ENCODE peak calls at places on chromosomes 6 and 20, in nine cellular contexts. Z is HCT116, S is H54, C is IMR-90, D is heart left ventricle, P is stomach, N is A549, I is body of pancreas, J is spleen. F is an unnamed sample.

GRCh38 chr20:38730989-38731737 is 6.9 kb downstream of the SLC32A1 start:
- DNase-seq in D (peak), P (peak), Z (peak), S (peak), I (peak), N (peak), C (peak), J (peak), F (peak)

GRCh38 chr6:47308674-47309325 is 905 bp downstream of the TNFRSF21 start:
- DNase-seq in Z (no peak), D (peak), I (peak), J (peak), N (peak), C (peak), S (peak), P (peak), F (peak)

GRCh38 chr20:16758459-16759160 is 10.5 kb downstream of the OTOR start:
- DNase-seq in J (no peak), P (no peak), I (no peak), S (no peak), C (no peak), N (no peak), D (no peak), Z (no peak), F (no peak)

GRCh38 chr20:35661013-35661412 is 3.7 kb downstream of the CPNE1 start:
- DNase-seq in Z (peak), P (no peak), S (no peak), D (no peak), C (no peak), J (no peak), I (no peak), N (no peak), F (no peak)

GRCh38 chr20:13813910-13814309 is 29.1 kb downstream of the NDUFAF5 start:
- DNase-seq in P (no peak), S (no peak), Z (no peak), J (no peak), D (no peak), I (no peak), N (no peak), C (no peak), F (no peak)

GRCh38 chr6:209432-210103 is 82.7 kb upstream of the DUSP22 start:
- DNase-seq in P (no peak), Z (no peak), C (no peak), N (no peak), D (no peak), J (no peak), I (no peak), S (no peak), F (no peak)

GRCh38 chr6:17583811-17584210 is 16.3 kb upstream of the FAM8A1 start:
- DNase-seq in P (no peak), Z (no peak), C (peak), I (peak), J (no peak), D (no peak), S (no peak), N (no peak), F (no peak)

GRCh38 chr20:11646359-11646758 is 271.3 kb upstream of the BTBD3 start:
- DNase-seq in N (peak), I (no peak), Z (no peak), S (no peak), C (no peak), P (no peak), D (no peak), J (no peak), F (no peak)

GRCh38 chr6:20665290-20665689 is 131.0 kb downstream of the CDKAL1 start:
- DNase-seq in D (no peak), J (no peak), N (no peak), I (no peak), C (no peak), Z (no peak), S (no peak), P (no peak), F (no peak)

GRCh38 chr20:64158346-64159285 is 5.6 kb upstream of the MYT1 start:
- DNase-seq in C (no peak), D (no peak), Z (no peak), N (no peak), I (no peak), S (no peak), J (no peak), P (no peak), F (no peak)

GRCh38 chr20:59087829-59088433 is 45.3 kb upstream of the PRELID3B start:
- DNase-seq in P (peak), N (peak), C (peak), Z (peak), D (peak), S (peak), I (peak), J (peak), F (peak)

DNA sequence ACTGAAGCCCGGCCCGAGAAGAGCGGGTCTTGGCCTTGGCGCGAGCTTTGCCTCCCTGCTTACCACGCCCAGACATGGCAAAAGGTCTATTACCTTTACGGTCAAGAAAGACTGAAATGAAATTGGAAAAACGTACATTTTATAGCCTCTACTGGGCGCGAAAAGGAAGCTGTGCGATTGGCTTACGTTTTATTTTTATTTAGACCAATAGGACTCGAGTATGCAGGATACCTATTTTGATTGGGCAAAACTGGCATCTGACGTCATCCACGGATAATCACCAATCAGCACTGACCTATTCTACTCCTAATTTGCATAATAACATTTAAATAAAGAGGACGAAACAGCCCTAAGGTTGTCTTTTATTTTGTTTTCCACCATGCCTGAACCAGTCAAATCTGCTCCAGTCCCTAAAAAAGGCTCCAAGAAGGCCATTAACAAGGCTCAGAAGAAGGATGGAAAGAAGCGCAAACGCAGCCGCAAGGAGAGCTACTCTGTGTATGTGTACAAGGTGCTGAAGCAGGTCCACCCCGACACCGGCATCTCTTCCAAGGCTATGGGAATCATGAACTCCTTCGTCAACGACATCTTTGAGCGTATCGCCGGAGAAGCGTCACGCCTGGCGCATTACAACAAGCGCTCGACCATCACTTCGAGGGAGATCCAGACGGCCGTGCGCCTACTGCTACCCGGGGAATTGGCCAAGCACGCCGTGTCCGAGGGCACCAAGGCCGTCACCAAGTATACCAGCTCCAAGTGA is 97.4 kb downstream of the OR2B2 start:
- DNase-seq in Z (peak), D (peak), N (peak), P (peak), J (peak), C (peak), S (no peak), I (peak), F (peak)
- TF ChIP-seq POLR2A in Z (peak), D (no peak), N (peak), P (no peak), J (no peak), C (peak), S (no peak), I (peak), F (peak)

GRCh38 chr20:6007094-6007528 is 46.7 kb downstream of the LRRN4 start:
- DNase-seq in Z (no peak), P (no peak), J (no peak), I (no peak), C (no peak), D (no peak), N (no peak), S (no peak), F (peak)

GRCh38 chr20:6012166-6012565 is 41.7 kb downstream of the LRRN4 start:
- DNase-seq in D (no peak), Z (no peak), C (no peak), I (no peak), S (no peak), J (no peak), N (no peak), P (no peak), F (peak)

GRCh38 chr20:6007529-6008103 is 46.2 kb downstream of the LRRN4 start:
- DNase-seq in S (no peak), J (no peak), C (no peak), P (no peak), I (no peak), Z (no peak), N (no peak), D (no peak), F (peak)

GRCh38 chr20:6006603-6006949 is 47.3 kb downstream of the LRRN4 start:
- DNase-seq in N (no peak), S (no peak), C (no peak), P (no peak), Z (no peak), D (no peak), I (no peak), J (no peak), F (peak)

GRCh38 chr20:6008254-6008653 is 45.6 kb downstream of the LRRN4 start:
- DNase-seq in D (peak), Z (no peak), I (peak), C (peak), P (peak), S (peak), N (peak), J (no peak), F (peak)
- TF ChIP-seq POLR2A in D (no peak), Z (no peak), I (no peak), C (no peak), P (no peak), S (no peak), N (no peak), J (no peak), F (no peak)

GRCh38 chr6:149138699-149139294 is 178.7 kb upstream of the TAB2 start:
- DNase-seq in P (no peak), J (no peak), N (no peak), S (no peak), Z (no peak), D (no peak), C (no peak), I (no peak), F (no peak)

GRCh38 chr6:149139782-149140136 is 177.8 kb upstream of the TAB2 start:
- DNase-seq in C (no peak), D (no peak), J (no peak), P (no peak), N (no peak), S (no peak), Z (no peak), I (no peak), F (no peak)

GRCh38 chr6:149140910-149141290 is 176.6 kb upstream of the TAB2 start:
- DNase-seq in D (no peak), N (no peak), J (no peak), I (no peak), Z (no peak), S (no peak), C (no peak), P (no peak), F (no peak)

GRCh38 chr6:149138093-149138492 is 179.4 kb upstream of the TAB2 start:
- DNase-seq in P (no peak), Z (no peak), S (no peak), N (no peak), D (peak), C (no peak), I (no peak), J (no peak), F (no peak)

GRCh38 chr6:149140137-149140909 is 177.2 kb upstream of the TAB2 start:
- DNase-seq in N (no peak), Z (no peak), P (no peak), C (no peak), S (no peak), J (peak), D (no peak), I (no peak), F (peak)
- TF ChIP-seq POLR2A in N (no peak), Z (no peak), P (no peak), C (no peak), S (no peak), J (no peak), D (no peak), I (no peak), F (peak)

DNA sequence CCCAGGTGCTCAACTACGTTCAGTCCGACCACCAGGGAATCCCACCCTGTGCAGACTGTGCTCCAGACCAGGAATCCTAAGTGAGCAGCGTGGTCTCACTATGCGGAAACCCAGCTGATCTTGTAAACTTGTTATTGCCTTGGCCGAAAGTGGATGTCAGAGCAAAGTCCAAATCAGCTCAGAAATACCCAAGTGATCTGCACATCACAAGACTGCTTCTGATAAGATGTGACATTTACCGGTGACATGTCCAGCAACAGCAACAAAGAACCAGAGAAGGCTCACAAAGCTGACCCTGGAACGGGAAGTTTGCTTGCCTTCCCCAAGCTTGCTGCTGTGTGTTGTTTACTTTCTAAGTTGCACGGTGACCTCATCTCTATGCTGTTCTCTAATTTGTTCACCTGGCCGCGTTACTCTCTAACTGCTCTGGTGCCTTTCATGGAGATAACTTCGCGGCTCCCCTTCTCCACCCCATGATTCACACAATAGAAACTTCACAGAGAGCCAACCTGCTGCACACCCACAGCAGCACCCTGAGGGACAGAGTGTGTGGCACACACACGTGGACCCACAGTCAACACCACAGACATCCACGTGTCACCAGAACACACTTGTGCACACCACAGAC is 1.7 kb downstream of the BNIP5 start:
- DNase-seq in D (no peak), S (no peak), N (no peak), Z (no peak), C (no peak), P (peak), J (no peak), I (peak), F (no peak)
- TF ChIP-seq POLR2A in D (no peak), S (no peak), N (no peak), Z (no peak), C (no peak), P (no peak), J (no peak), I (no peak), F (no peak)

GRCh38 chr6:32190054-32190945 is at the start of gene PBX2:
- DNase-seq in D (peak), Z (peak), C (peak), J (peak), S (peak), P (peak), N (peak), I (peak), F (peak)
- TF ChIP-seq POLR2A in D (no peak), Z (peak), C (peak), J (no peak), S (peak), P (no peak), N (peak), I (peak), F (peak)

DNA sequence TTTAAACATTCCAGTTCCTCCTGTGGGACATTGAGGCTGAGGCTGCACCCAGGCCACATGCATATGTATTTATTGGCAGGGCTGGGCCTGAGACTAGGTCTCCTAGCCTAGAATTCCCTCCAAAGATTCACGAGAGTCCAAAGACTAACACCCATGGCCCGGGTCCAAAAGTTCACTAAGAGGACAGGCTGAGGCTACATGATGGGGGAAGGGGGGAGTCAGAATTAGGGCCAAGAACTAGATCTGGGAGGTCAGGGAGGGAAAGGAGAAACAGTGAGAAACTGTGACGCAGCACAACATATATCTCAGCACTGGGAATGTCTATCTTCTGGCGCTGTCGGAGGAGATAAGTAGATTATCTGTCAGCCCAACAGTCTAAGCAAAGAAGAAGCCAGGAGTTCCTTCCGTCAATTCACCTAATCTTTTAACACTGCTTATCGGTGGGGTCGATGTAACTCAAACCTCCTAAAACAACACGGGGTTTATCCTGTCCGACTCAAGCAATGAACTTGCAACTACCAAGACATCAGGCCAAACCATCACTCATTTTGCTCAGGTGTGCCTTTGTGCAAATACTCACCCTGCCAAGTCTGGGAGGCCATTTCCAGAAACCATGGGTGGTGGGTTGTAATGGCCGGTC is 43.2 kb downstream of the SNX5 start:
- DNase-seq in C (no peak), S (no peak), I (peak), D (peak), Z (no peak), P (no peak), N (no peak), J (no peak), F (peak)
- TF ChIP-seq POLR2A in C (no peak), S (no peak), I (no peak), D (no peak), Z (no peak), P (no peak), N (no peak), J (no peak), F (no peak)

DNA sequence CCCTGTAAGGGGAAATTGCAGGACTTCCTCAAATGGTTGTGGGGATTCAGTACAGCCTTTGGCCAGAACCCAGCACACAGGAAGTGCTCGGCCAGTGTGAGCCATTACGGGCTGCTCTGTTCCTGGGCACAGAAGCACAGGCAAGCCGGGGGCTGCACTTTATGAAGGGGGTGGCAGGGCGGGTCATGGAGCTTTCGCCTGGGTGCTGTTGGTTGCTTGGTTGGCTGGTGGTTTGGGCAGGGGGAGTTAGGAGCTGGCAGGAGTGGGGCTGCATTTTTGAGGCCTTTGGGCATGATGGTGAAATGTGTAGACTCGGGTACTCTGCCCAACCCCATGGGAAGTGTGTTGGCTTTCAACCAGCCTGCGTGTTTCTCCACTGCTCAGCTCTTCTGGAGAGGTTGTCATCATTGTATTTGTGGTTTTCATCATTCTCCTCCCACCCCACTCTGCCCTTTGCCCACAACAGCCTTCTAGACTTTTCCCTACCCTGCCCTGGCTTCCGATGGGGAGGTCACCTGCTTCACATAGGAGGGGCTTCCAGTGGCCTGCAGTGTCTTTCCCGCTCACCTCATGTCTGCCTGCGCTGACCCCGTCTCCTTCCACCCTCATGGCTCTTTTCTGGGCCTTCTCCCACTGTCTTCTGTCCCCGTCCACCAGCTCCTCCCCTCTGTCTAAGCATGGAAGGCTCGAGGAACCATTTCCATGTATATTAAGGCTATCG is 16.1 kb upstream of the RBM38 start:
- DNase-seq in P (no peak), N (no peak), Z (no peak), I (no peak), S (no peak), C (no peak), J (peak), D (peak), F (no peak)
- TF ChIP-seq POLR2A in P (no peak), N (no peak), Z (no peak), I (no peak), S (no peak), C (no peak), J (no peak), D (no peak), F (no peak)

GRCh38 chr20:46406200-46406985 is at the start of gene ELMO2:
- DNase-seq in Z (peak), C (peak), I (peak), D (peak), P (peak), N (peak), J (peak), S (peak), F (peak)
- TF ChIP-seq POLR2A in Z (no peak), C (no peak), I (peak), D (no peak), P (no peak), N (peak), J (peak), S (peak), F (no peak)

F was measured in erythroblast.